ENCODE peak calls at places on chromosome 1, in eight cellular contexts. W, G, S, I, C, O, Q and U are unnamed samples.

GRCh38 chr1:221100196-221100950 is 221.1 kb downstream of the HLX start:
- DNase-seq in G (peak), O (no peak), Q (peak), I (no peak), S (no peak), C (no peak), W (peak), U (peak)

GRCh38 chr1:181251001-181251712 is 162.7 kb downstream of the IER5 start:
- DNase-seq in I (no peak), S (no peak), Q (peak), C (no peak), W (peak), G (peak), O (no peak), U (peak)

GRCh38 chr1:3353901-3354300 is 100.6 kb upstream of the ARHGEF16 start:
- DNase-seq in O (no peak), G (no peak), C (no peak), W (no peak), Q (no peak), S (no peak), I (no peak), U (no peak)

GRCh38 chr1:48109390-48110009 is 112.3 kb upstream of the TRABD2B start:
- DNase-seq in Q (peak), I (peak), C (no peak), O (peak), W (peak), G (peak), S (peak), U (peak)

GRCh38 chr1:157092831-157093230 is 6.8 kb downstream of the ETV3L start:
- DNase-seq in I (peak), O (no peak), C (no peak), G (peak), W (no peak), S (no peak), Q (no peak), U (no peak)

GRCh38 chr1:156821801-156822200 is 5.2 kb upstream of the SH2D2A start:
- DNase-seq in Q (peak), O (no peak), W (peak), S (no peak), C (no peak), G (peak), I (no peak), U (peak)

GRCh38 chr1:29686012-29686930 is 449.9 kb downstream of the PTPRU start:
- DNase-seq in W (peak), S (no peak), Q (no peak), O (no peak), I (no peak), G (no peak), C (no peak), U (no peak)

GRCh38 chr1:152533327-152533938 is 19.2 kb downstream of the CRCT1 start:
- DNase-seq in O (peak), Q (peak), S (peak), G (no peak), I (peak), W (peak), C (no peak), U (no peak)

GRCh38 chr1:153195216-153195615 is 8.0 kb upstream of the LELP1 start:
- DNase-seq in O (no peak), I (no peak), C (no peak), W (no peak), Q (no peak), G (no peak), S (no peak), U (no peak)

GRCh38 chr1:113178522-113178921 is 105.5 kb downstream of the LRIG2 start:
- DNase-seq in I (no peak), S (no peak), C (no peak), O (no peak), Q (no peak), W (no peak), G (no peak), U (peak)

GRCh38 chr1:88736633-88737248 is 52.7 kb downstream of the PKN2 start:
- DNase-seq in I (peak), Q (peak), C (peak), S (no peak), O (peak), G (peak), W (peak), U (peak)

GRCh38 chr1:166975361-166976129 is at the start of gene ILDR2:
- DNase-seq in Q (peak), C (peak), O (no peak), G (peak), I (peak), S (peak), W (peak), U (peak)

GRCh38 chr1:244833734-244834595 is 1.5 kb upstream of the COX20 start:
- DNase-seq in O (peak), C (no peak), G (peak), W (peak), S (peak), I (peak), Q (peak), U (peak)

GRCh38 chr1:178030452-178030851 is 60.6 kb upstream of the SEC16B start:
- DNase-seq in I (no peak), O (no peak), G (peak), W (no peak), S (no peak), C (no peak), Q (no peak), U (no peak)

GRCh38 chr1:90176530-90176929 is 181.6 kb downstream of the ZNF326 start:
- DNase-seq in S (no peak), G (no peak), W (no peak), C (no peak), I (peak), O (no peak), Q (no peak), U (peak)

GRCh38 chr1:105485207-105485606 is 1571.3 kb upstream of the PRMT6 start:
- DNase-seq in I (no peak), S (no peak), O (no peak), W (peak), Q (peak), C (no peak), G (peak), U (peak)

GRCh38 chr1:224623743-224624333 is 7.7 kb downstream of the CNIH3 start:
- DNase-seq in S (no peak), W (peak), G (peak), I (no peak), C (no peak), O (no peak), Q (peak), U (peak)

GRCh38 chr1:228884615-228885566 is 149.6 kb downstream of the RHOU start:
- DNase-seq in Q (peak), C (no peak), G (no peak), I (no peak), W (peak), S (no peak), O (peak), U (peak)

GRCh38 chr1:212937034-212937433 is 13.3 kb upstream of the VASH2 start:
- DNase-seq in I (no peak), S (no peak), Q (no peak), G (no peak), W (no peak), O (no peak), C (no peak), U (no peak)

GRCh38 chr1:160777486-160778089 is 18.4 kb upstream of the LY9 start:
- DNase-seq in Q (no peak), G (no peak), O (peak), C (no peak), I (peak), W (peak), S (peak), U (no peak)

GRCh38 chr1:226629896-226630550 is 81.5 kb downstream of the STUM start:
- DNase-seq in W (no peak), C (no peak), Q (no peak), O (no peak), I (no peak), G (no peak), S (no peak), U (no peak)

GRCh38 chr1:29519733-29520132 is 283.4 kb downstream of the PTPRU start:
- DNase-seq in I (no peak), Q (no peak), O (no peak), G (no peak), W (peak), C (no peak), S (no peak), U (peak)

GRCh38 chr1:218646288-218646687 is 301.2 kb downstream of the TGFB2 start:
- DNase-seq in W (no peak), S (no peak), O (peak), G (no peak), I (no peak), Q (no peak), C (no peak), U (no peak)

GRCh38 chr1:179095377-179095776 is 13.5 kb downstream of the TOR3A start:
- DNase-seq in Q (no peak), C (no peak), O (no peak), G (peak), I (no peak), W (no peak), S (no peak), U (no peak)

GRCh38 chr1:248521856-248522255 is 14.0 kb downstream of the OR2G6 start:
- DNase-seq in O (no peak), G (no peak), I (no peak), Q (no peak), S (no peak), W (no peak), C (no peak), U (no peak)

GRCh38 chr1:227765261-227766014 is 30.2 kb downstream of the SNAP47 start:
- DNase-seq in C (no peak), I (no peak), O (no peak), Q (no peak), G (no peak), S (no peak), W (no peak), U (no peak)

GRCh38 chr1:214021321-214021720 is 33.5 kb downstream of the PROX1 start:
- DNase-seq in C (no peak), S (no peak), G (no peak), W (no peak), Q (no peak), I (no peak), O (no peak), U (no peak)

GRCh38 chr1:19664453-19665043 is at the start of gene HTR6:
- DNase-seq in C (no peak), Q (no peak), I (no peak), S (no peak), G (no peak), O (no peak), W (peak), U (no peak)

GRCh38 chr1:83090195-83090594 is 908.7 kb downstream of the TTLL7 start:
- DNase-seq in Q (no peak), S (no peak), W (no peak), O (no peak), I (no peak), G (no peak), C (no peak), U (peak)

GRCh38 chr1:100627018-100627716 is 89.2 kb downstream of the GPR88 start:
- DNase-seq in O (no peak), C (no peak), G (peak), I (no peak), W (peak), S (no peak), Q (peak), U (peak)

GRCh38 chr1:89820423-89821321 is at the start of gene LRRC8D:
- DNase-seq in O (peak), I (peak), C (no peak), Q (peak), S (peak), G (peak), W (peak), U (peak)

GRCh38 chr1:3074800-3075199 is 5.8 kb downstream of the PRDM16 start:
- DNase-seq in S (no peak), Q (no peak), G (no peak), C (no peak), O (no peak), W (no peak), I (no peak), U (peak)

GRCh38 chr1:53430779-53431178 is 28.4 kb upstream of the DMRTB1 start:
- DNase-seq in I (peak), S (no peak), G (no peak), Q (no peak), O (no peak), C (peak), W (no peak), U (no peak)

GRCh38 chr1:162916407-162916806 is 55.4 kb upstream of the CCDC190 start:
- DNase-seq in S (no peak), O (no peak), I (no peak), C (no peak), Q (peak), W (peak), G (peak), U (peak)

GRCh38 chr1:145891143-145891542 is 5.5 kb upstream of the ANKRD35 start:
- DNase-seq in Q (peak), G (peak), I (no peak), C (no peak), S (no peak), O (peak), W (no peak), U (peak)
- H3K4me2 ChIP-seq in Q (no peak), G (no peak), I (no peak), C (no peak), S (no peak), O (peak), W (peak), U (peak)

DNA sequence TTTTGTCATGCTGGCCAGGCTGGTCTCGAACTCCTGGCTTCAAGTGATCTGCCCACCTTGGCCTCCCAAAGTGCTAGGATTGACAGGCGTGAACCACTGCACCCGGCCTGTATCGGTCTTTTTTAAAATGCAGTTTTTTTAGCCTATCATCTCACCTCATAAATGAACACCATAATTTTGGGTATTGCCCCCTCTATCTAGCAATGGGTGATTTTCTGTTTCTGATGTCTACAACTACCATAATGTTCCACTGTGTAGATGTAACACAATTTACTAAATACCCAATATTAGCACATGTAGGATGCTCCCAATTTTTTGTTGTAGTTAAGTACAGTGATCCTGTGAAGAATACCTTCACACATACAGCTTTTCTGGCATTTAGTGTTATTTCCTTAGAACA is 2.0 kb upstream of the CAMTA1 start:
- DNase-seq in G (no peak), C (no peak), W (no peak), I (no peak), S (no peak), O (no peak), Q (no peak), U (no peak)
- H3K4me2 ChIP-seq in G (peak), C (peak), W (peak), I (peak), S (no peak), O (peak), Q (peak), U (peak)

GRCh38 chr1:114490235-114490634 is 20.8 kb downstream of the TRIM33 start:
- DNase-seq in W (peak), Q (no peak), G (no peak), O (no peak), I (no peak), C (no peak), S (no peak), U (peak)
- H3K4me2 ChIP-seq in W (no peak), Q (no peak), G (no peak), O (no peak), I (no peak), C (no peak), S (no peak), U (no peak)

GRCh38 chr1:202017385-202018225 is 7.2 kb downstream of the ELF3 start:
- DNase-seq in I (peak), S (no peak), Q (no peak), C (no peak), O (no peak), G (no peak), W (no peak), U (no peak)
- H3K4me2 ChIP-seq in I (no peak), S (no peak), Q (no peak), C (peak), O (peak), G (no peak), W (no peak), U (no peak)

GRCh38 chr1:56578664-56578962 is 750 bp downstream of the PLPP3 start:
- DNase-seq in O (no peak), W (no peak), C (no peak), Q (no peak), I (no peak), G (no peak), S (no peak), U (no peak)
- H3K4me2 ChIP-seq in O (peak), W (peak), C (peak), Q (no peak), I (peak), G (peak), S (peak), U (peak)

DNA sequence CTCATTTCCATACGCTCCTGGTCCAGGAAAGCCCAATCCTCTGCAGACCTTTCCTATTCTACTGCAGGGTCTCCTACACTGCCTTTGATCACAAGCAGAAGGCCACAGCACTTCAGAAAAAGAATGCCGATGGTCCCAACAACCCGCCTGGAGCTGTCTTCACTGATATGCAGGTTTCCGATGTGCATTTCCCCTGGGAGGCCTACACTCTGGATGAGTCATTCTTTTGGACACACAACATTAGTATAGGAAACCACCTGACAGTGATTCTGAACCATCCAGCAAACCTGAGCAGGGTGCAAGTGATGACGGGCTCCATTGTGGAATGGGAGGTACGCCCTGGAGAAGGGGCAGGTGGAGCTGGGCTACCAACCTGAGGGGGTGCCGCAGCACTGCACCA is 15.0 kb downstream of the PCAT6 start:
- DNase-seq in W (no peak), S (no peak), C (no peak), Q (no peak), G (no peak), O (no peak), I (no peak), U (no peak)
- H3K4me2 ChIP-seq in W (no peak), S (no peak), C (no peak), Q (no peak), G (no peak), O (no peak), I (no peak), U (no peak)

GRCh38 chr1:46490603-46491499 is 1.2 kb downstream of the DMBX1 start:
- DNase-seq in Q (no peak), S (no peak), G (peak), W (peak), I (no peak), O (no peak), C (no peak), U (no peak)
- H3K4me2 ChIP-seq in Q (no peak), S (peak), G (no peak), W (no peak), I (peak), O (no peak), C (peak), U (no peak)